ENCODE peak calls at places on chromosomes 4 and X, in four cellular contexts. One of them, this sample, is unnamed. For H3K9me1, the result is how much of the 10 kb centered on the place peaks cover.

GRCh38 chr4:37989398-37990260 is 29.4 kb downstream of the PTTG2 start:
- DNase-seq in endothelial cell of umbilical vein: peak
- DNase-seq in keratinocyte: no peak
- DNase-seq in IMR-90: no peak
- DNase-seq in this sample: no peak

GRCh38 chr4:39285853-39286252 is 80.3 kb downstream of the RFC1 start:
- DNase-seq in endothelial cell of umbilical vein: no peak
- DNase-seq in keratinocyte: no peak
- DNase-seq in IMR-90: peak
- DNase-seq in this sample: no peak

GRCh38 chr4:13534344-13535063 is 9.8 kb downstream of the NKX3-2 start:
- DNase-seq in endothelial cell of umbilical vein: no peak
- DNase-seq in keratinocyte: no peak
- DNase-seq in IMR-90: no peak
- DNase-seq in this sample: no peak

GRCh38 chr4:1055721-1056590 is 44.5 kb downstream of the FGFRL1 start:
- DNase-seq in endothelial cell of umbilical vein: no peak
- DNase-seq in keratinocyte: no peak
- DNase-seq in IMR-90: peak
- DNase-seq in this sample: peak

GRCh38 chr4:146029939-146030710 is 91.5 kb upstream of the ZNF827 start:
- DNase-seq in endothelial cell of umbilical vein: no peak
- DNase-seq in keratinocyte: no peak
- DNase-seq in IMR-90: no peak
- DNase-seq in this sample: no peak

GRCh38 chr4:139535228-139535851 is 20.7 kb downstream of the SETD7 start:
- DNase-seq in endothelial cell of umbilical vein: no peak
- DNase-seq in keratinocyte: no peak
- DNase-seq in IMR-90: no peak
- DNase-seq in this sample: no peak

GRCh38 chrX:18360867-18361266 is 6.4 kb upstream of the SCML2 start:
- DNase-seq in endothelial cell of umbilical vein: no peak
- DNase-seq in keratinocyte: no peak
- DNase-seq in IMR-90: peak
- DNase-seq in this sample: no peak

GRCh38 chr4:46933686-46934085 is 24.6 kb upstream of the COX7B2 start:
- DNase-seq in endothelial cell of umbilical vein: no peak
- DNase-seq in keratinocyte: peak
- DNase-seq in IMR-90: no peak
- DNase-seq in this sample: no peak

GRCh38 chr4:98433608-98434198 is 172.5 kb downstream of the RAP1GDS1 start:
- DNase-seq in endothelial cell of umbilical vein: no peak
- DNase-seq in keratinocyte: no peak
- DNase-seq in IMR-90: no peak
- DNase-seq in this sample: no peak

GRCh38 chr4:81257021-81257420 is 42.0 kb upstream of the PRKG2 start:
- DNase-seq in endothelial cell of umbilical vein: no peak
- DNase-seq in keratinocyte: no peak
- DNase-seq in IMR-90: peak
- DNase-seq in this sample: no peak

GRCh38 chr4:101152521-101152920 is 194.8 kb downstream of the PPP3CA start:
- DNase-seq in endothelial cell of umbilical vein: no peak
- DNase-seq in keratinocyte: no peak
- DNase-seq in IMR-90: no peak
- DNase-seq in this sample: no peak

GRCh38 chr4:120658772-120659171 is 263.8 kb downstream of the PRDM5 start:
- DNase-seq in endothelial cell of umbilical vein: peak
- DNase-seq in keratinocyte: no peak
- DNase-seq in IMR-90: no peak
- DNase-seq in this sample: no peak

GRCh38 chrX:40099046-40099968 is 1.5 kb upstream of the BCOR start:
- DNase-seq in endothelial cell of umbilical vein: no peak
- DNase-seq in keratinocyte: no peak
- DNase-seq in IMR-90: no peak
- DNase-seq in this sample: no peak

GRCh38 chr4:68129793-68130192 is at the start of gene TMPRSS11F:
- DNase-seq in endothelial cell of umbilical vein: no peak
- DNase-seq in keratinocyte: peak
- DNase-seq in IMR-90: no peak
- DNase-seq in this sample: peak

GRCh38 chr4:40918330-40918729 is 168.6 kb downstream of the NSUN7 start:
- DNase-seq in endothelial cell of umbilical vein: peak
- DNase-seq in keratinocyte: no peak
- DNase-seq in IMR-90: peak
- DNase-seq in this sample: no peak

GRCh38 chr4:7826176-7826908 is 113.3 kb downstream of the AFAP1 start:
- DNase-seq in endothelial cell of umbilical vein: no peak
- DNase-seq in keratinocyte: no peak
- DNase-seq in IMR-90: no peak
- DNase-seq in this sample: no peak

GRCh38 chr4:128267745-128268144 is 19.9 kb downstream of the PGRMC2 start:
- DNase-seq in endothelial cell of umbilical vein: no peak
- DNase-seq in keratinocyte: no peak
- DNase-seq in IMR-90: no peak
- DNase-seq in this sample: no peak

GRCh38 chrX:123851010-123851409 is 8.8 kb upstream of the XIAP start:
- DNase-seq in endothelial cell of umbilical vein: no peak
- DNase-seq in keratinocyte: no peak
- DNase-seq in IMR-90: no peak
- DNase-seq in this sample: no peak
- H3K9me1 ChIP-seq in endothelial cell of umbilical vein: under half
- H3K9me1 ChIP-seq in keratinocyte: under half
- H3K9me1 ChIP-seq in IMR-90: under half
- H3K9me1 ChIP-seq in this sample: under half

DNA sequence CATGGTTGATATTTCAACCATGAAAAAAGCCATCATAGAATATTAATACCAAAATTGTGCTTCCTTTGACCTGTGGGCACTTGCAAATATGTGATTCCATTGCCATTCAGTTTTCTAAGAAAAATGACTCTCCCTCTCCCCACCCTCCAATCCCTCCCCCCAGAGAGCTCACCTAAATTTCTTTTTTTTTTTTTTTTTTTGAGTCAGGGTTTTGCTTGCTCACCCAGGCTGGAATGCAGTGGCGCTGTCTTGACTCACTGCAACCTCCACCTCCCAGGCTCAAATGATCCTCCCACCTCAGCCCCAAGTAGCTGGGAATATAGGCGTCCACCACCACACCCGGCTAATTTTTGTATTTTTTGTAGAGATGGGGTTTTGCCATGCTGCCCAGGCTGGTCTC is 47.0 kb downstream of the SNX25 start:
- DNase-seq in endothelial cell of umbilical vein: no peak
- DNase-seq in keratinocyte: peak
- DNase-seq in IMR-90: peak
- DNase-seq in this sample: peak
- H3K9me1 ChIP-seq in endothelial cell of umbilical vein: under half
- H3K9me1 ChIP-seq in keratinocyte: under half
- H3K9me1 ChIP-seq in IMR-90: under half
- H3K9me1 ChIP-seq in this sample: under half

GRCh38 chr4:84167089-84167488 is 332.0 kb downstream of the NKX6-1 start:
- DNase-seq in endothelial cell of umbilical vein: no peak
- DNase-seq in keratinocyte: no peak
- DNase-seq in IMR-90: no peak
- DNase-seq in this sample: no peak
- H3K9me1 ChIP-seq in endothelial cell of umbilical vein: under half
- H3K9me1 ChIP-seq in keratinocyte: under half
- H3K9me1 ChIP-seq in IMR-90: under half
- H3K9me1 ChIP-seq in this sample: under half

GRCh38 chrX:15437724-15438123 is 53.5 kb upstream of the VEGFD start:
- DNase-seq in endothelial cell of umbilical vein: no peak
- DNase-seq in keratinocyte: no peak
- DNase-seq in IMR-90: no peak
- DNase-seq in this sample: no peak
- H3K9me1 ChIP-seq in endothelial cell of umbilical vein: under half
- H3K9me1 ChIP-seq in keratinocyte: under half
- H3K9me1 ChIP-seq in IMR-90: under half
- H3K9me1 ChIP-seq in this sample: under half

GRCh38 chrX:124736553-124737240 is 390.3 kb downstream of the SH2D1A start:
- DNase-seq in endothelial cell of umbilical vein: no peak
- DNase-seq in keratinocyte: no peak
- DNase-seq in IMR-90: no peak
- DNase-seq in this sample: no peak
- H3K9me1 ChIP-seq in endothelial cell of umbilical vein: under half
- H3K9me1 ChIP-seq in keratinocyte: under half
- H3K9me1 ChIP-seq in IMR-90: under half
- H3K9me1 ChIP-seq in this sample: under half

This sample was measured in K562.